ENCODE peak calls at places on chromosomes 7 and 10, in four cellular contexts. U is K562, V is H1, Q is GM12891. F is an unnamed sample.

GRCh38 chr10:24214762-24215161 is 5.8 kb downstream of the KIAA1217 start:
- DNase-seq in U (no peak), V (no peak), Q (no peak), F (no peak)

GRCh38 chr10:52066383-52066782 is 247.7 kb upstream of the DKK1 start:
- DNase-seq in U (no peak), V (no peak), Q (no peak), F (no peak)

GRCh38 chr7:127680983-127681382 is 29.0 kb downstream of the SND1 start:
- DNase-seq in U (no peak), V (no peak), Q (no peak), F (no peak)

GRCh38 chr10:5018150-5018549 is 14.5 kb upstream of the AKR1C2 start:
- DNase-seq in U (no peak), V (no peak), Q (no peak), F (no peak)

GRCh38 chr7:130210181-130210935 is 2.7 kb downstream of the SSMEM1 start:
- DNase-seq in U (no peak), V (no peak), Q (no peak), F (no peak)

GRCh38 chr10:3195286-3195685 is 22.7 kb upstream of the PITRM1 start:
- DNase-seq in U (no peak), V (no peak), Q (no peak), F (no peak)

GRCh38 chr7:33730958-33731357 is 174.4 kb upstream of the BMPER start:
- DNase-seq in U (no peak), V (no peak), Q (no peak), F (no peak)

GRCh38 chr7:43482679-43483252 is 100.1 kb upstream of the STK17A start:
- DNase-seq in U (no peak), V (peak), Q (no peak), F (no peak)

GRCh38 chr10:97179731-97180366 is 5.9 kb downstream of the SLIT1 start:
- DNase-seq in U (peak), V (peak), Q (no peak), F (no peak)

GRCh38 chr7:28130277-28130676 is 50.3 kb downstream of the JAZF1 start:
- DNase-seq in U (no peak), V (no peak), Q (no peak), F (no peak)

GRCh38 chr10:36256905-36257304 is 614.8 kb upstream of the FZD8 start:
- DNase-seq in U (no peak), V (no peak), Q (no peak), F (no peak)

GRCh38 chr10:58438340-58438739 is 53.1 kb downstream of the TFAM start:
- DNase-seq in U (no peak), V (no peak), Q (no peak), F (no peak)

GRCh38 chr10:97069576-97070362 is 116.0 kb downstream of the SLIT1 start:
- DNase-seq in U (peak), V (no peak), Q (no peak), F (no peak)

DNA sequence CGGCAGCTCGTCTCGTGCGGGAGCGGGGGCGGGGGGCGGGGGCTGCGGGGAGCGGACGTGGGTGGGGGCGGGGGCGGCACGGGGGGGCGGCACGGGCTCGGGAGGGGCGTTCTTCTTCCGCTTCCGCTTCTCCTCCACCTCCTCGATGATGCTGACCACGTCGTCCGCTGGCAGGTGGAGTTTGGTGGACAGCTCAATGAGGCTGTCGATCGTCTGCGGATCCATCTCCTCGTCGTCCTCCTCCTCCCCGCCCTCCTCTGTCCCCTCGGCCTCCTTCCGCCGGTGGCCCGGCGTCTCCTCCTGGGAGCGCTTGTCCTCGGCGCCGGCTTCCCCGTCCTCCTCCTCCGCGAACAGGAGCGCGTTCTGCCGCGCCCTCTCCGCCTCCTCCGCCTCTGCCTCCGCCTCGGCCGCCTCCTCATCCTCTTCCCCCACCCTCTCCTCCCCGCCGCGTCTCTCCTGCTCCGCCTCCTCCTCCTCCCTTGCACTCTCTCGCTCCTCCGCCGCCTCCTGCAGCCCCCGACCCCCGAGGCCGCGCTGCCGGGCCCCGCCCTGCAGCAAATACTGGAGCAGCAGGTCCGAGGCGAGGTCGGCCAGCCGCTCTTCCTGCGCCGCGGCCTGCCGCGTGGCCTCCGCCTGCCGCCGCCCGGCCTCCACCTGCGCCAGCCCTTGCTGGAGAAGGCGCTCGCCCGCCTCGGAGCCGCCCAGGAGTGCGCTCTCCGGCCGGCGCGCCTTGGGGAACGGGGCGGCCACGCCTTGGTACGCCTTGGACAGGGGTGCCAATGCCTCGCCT is 1.9 kb downstream of the VGF start:
- DNase-seq in U (peak), V (peak), Q (no peak), F (no peak)
- TF ChIP-seq POLR2AphosphoS5 in U (no peak), V (no peak), Q (no peak), F (no peak)

GRCh38 chr10:987906-988666 is at the start of gene GTPBP4:
- DNase-seq in U (peak), V (peak), Q (peak), F (peak)
- TF ChIP-seq POLR2A in U (peak), V (peak), Q (peak), F (peak)

DNA sequence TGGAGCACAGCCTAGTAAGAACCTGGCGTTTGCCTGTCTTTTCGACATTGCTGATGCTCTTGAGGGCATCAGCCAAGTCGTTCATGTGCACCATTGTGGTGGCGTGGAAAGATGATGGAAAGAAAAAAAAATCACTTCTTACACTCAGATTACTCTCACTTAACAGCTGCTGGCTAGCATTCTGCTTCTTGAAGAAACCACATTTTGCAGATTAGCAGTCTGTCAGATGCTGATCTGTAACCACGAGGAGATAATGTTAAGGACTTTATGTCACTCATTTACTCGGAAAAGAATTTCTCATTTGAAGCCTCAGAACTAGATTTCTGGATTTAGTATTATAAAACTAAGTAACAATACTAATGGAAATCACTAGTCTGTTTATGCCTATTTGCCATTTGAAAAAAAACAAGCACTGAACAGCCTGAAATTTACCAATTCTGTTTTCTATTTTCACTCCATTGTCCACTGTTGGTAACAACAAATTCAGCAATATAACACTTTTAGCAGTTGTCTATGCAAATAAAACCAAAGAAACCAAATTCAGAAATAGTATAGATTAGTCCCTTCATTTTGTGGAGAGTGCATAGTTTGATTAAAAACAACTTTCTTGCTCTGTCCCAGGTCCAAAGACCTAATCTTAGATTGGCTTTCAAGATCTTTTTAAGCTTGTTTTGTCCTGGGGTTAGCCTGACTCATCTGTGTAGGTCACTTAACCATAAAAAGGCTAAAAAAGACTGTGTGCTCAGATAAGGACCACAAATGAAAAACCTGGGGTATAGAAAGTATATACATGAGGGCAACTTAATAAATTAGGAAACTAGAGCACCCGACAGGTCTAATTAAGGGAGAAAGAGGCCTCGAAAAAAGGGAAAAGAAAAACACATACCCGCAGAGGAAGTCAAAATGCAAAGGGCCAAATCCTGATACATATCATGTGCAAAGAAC is 67.5 kb downstream of the NT5C2 start:
- DNase-seq in U (peak), V (no peak), Q (no peak), F (no peak)
- TF ChIP-seq TAF1 in U (no peak), V (no peak), Q (no peak), F (no peak)

GRCh38 chr7:18550574-18550973 is 55.0 kb downstream of the HDAC9 start:
- DNase-seq in U (no peak), V (no peak), Q (no peak), F (no peak)

GRCh38 chr7:18553585-18554055 is 58.1 kb downstream of the HDAC9 start:
- DNase-seq in U (no peak), V (no peak), Q (no peak), F (no peak)

GRCh38 chr7:18555120-18555519 is 59.6 kb downstream of the HDAC9 start:
- DNase-seq in U (no peak), V (no peak), Q (no peak), F (no peak)

GRCh38 chr7:18552943-18553584 is 57.5 kb downstream of the HDAC9 start:
- DNase-seq in U (no peak), V (no peak), Q (no peak), F (no peak)

GRCh38 chr7:18552311-18552916 is 56.9 kb downstream of the HDAC9 start:
- DNase-seq in U (no peak), V (no peak), Q (no peak), F (no peak)
- TF ChIP-seq POLR2AphosphoS5 in U (no peak), V (no peak), Q (no peak), F (no peak)

GRCh38 chr10:110671788-110672579 is 27.8 kb downstream of the RBM20 start:
- DNase-seq in U (peak), V (peak), Q (peak), F (peak)
- TF ChIP-seq POLR2A in U (peak), V (no peak), Q (no peak), F (no peak)

F was measured in GM12892.